ENCODE peak calls at places on chromosomes 3 and 15, in four cellular contexts. Z, V, Q and H are unnamed samples.

GRCh38 chr15:50180091-50180490 is 1.9 kb upstream of the SLC27A2 start:
- DNase-seq in Z (no peak), V (no peak), Q (no peak), H (no peak)

GRCh38 chr15:73989001-73989798 is 2.9 kb downstream of the STOML1 start:
- DNase-seq in Z (no peak), V (no peak), Q (no peak), H (no peak)

GRCh38 chr3:118146658-118147375 is 887.8 kb downstream of the IGSF11 start:
- DNase-seq in Z (no peak), V (no peak), Q (no peak), H (no peak)

GRCh38 chr3:104385421-104385820 is 981.3 kb upstream of the ALCAM start:
- DNase-seq in Z (no peak), V (no peak), Q (no peak), H (no peak)

GRCh38 chr3:159988617-159989251 is at the start of gene IL12A:
- DNase-seq in Z (peak; percentile 77), V (peak; percentile 92), Q (peak; percentile 57), H (peak; percentile 87)

GRCh38 chr3:50655009-50655830 is 19.5 kb upstream of the DOCK3 start:
- DNase-seq in Z (no peak), V (no peak), Q (no peak), H (no peak)

GRCh38 chr3:194381460-194381875 is 11.9 kb upstream of the LRRC15 start:
- DNase-seq in Z (no peak), V (peak; percentile 87), Q (no peak), H (no peak)

GRCh38 chr15:101049282-101049681 is 130.1 kb downstream of the LRRK1 start:
- DNase-seq in Z (no peak), V (peak; percentile 17), Q (no peak), H (no peak)

GRCh38 chr15:89500397-89501270 is 4.3 kb upstream of the RHCG start:
- DNase-seq in Z (no peak), V (no peak), Q (no peak), H (no peak)

GRCh38 chr3:16658933-16659793 is 53.9 kb upstream of the DAZL start:
- DNase-seq in Z (no peak), V (no peak), Q (no peak), H (no peak)

GRCh38 chr15:66703540-66703941 is 1.5 kb downstream of the SMAD6 start:
- DNase-seq in Z (no peak), V (peak; percentile 75), Q (no peak), H (peak; percentile 20)

GRCh38 chr3:168248383-168249047 is 152.8 kb upstream of the GOLIM4 start:
- DNase-seq in Z (no peak), V (peak; percentile 72), Q (no peak), H (peak; percentile 51)

GRCh38 chr15:92960996-92961681 is 61.0 kb downstream of the CHD2 start:
- DNase-seq in Z (no peak), V (no peak), Q (no peak), H (no peak)

GRCh38 chr15:52331490-52332240 is 36.1 kb upstream of the MYO5C start:
- DNase-seq in Z (peak; percentile 14), V (peak; percentile 48), Q (no peak), H (no peak)

GRCh38 chr15:81783076-81783475 is 262.7 kb downstream of the MEX3B start:
- DNase-seq in Z (no peak), V (no peak), Q (no peak), H (no peak)

GRCh38 chr15:59157398-59157797 is 49.2 kb upstream of the LDHAL6B start:
- DNase-seq in Z (no peak), V (no peak), Q (no peak), H (no peak)

GRCh38 chr3:97949110-97949485 is 23.1 kb downstream of the RIOX2 start:
- DNase-seq in Z (no peak), V (no peak), Q (no peak), H (no peak)

GRCh38 chr3:106139834-106140233 is 271.0 kb upstream of the CBLB start:
- DNase-seq in Z (no peak), V (no peak), Q (no peak), H (no peak)

GRCh38 chr3:43231276-43232000 is 54.9 kb upstream of the SNRK start:
- DNase-seq in Z (no peak), V (no peak), Q (no peak), H (no peak)

DNA sequence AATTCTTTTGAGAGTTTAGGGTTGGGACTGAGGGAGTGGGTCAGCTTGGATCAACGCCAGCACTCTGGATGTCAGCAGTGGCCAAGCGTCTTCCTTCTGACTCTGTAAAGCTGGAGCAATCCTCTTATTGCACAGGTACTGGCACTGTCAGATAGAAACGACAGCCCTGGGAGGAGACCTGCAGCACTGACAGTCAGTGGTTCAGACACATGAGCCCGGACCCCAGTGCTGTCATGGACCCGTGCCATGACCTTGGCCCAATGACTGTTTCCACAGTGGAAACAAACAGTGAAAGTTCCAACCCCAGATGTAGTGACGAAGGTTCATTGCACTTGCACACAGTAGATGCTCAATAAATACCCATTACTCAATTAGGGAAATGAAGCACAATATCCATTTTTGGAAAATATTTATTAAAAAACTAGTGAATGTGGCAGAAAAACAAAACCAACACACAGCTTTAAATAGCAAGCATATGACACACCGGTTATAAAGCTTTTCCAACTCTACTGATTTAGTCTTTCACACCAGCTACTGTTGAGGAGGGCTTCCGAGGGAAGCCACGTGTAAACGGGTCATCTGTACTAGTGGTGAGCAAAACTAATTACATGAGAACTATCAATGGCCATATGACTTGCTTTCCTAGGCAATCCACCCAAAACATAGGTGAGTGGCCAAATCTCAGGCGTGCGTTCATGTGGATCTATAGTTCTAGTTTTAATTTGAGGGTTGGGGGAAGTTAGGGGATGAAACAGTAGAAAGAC is 22.1 kb downstream of the SIAH2 start:
- DNase-seq in Z (no peak), V (no peak), Q (no peak), H (no peak)
- TF ChIP-seq TEAD4 in Z (no peak), V (no peak), Q (no peak), H (no peak)

DNA sequence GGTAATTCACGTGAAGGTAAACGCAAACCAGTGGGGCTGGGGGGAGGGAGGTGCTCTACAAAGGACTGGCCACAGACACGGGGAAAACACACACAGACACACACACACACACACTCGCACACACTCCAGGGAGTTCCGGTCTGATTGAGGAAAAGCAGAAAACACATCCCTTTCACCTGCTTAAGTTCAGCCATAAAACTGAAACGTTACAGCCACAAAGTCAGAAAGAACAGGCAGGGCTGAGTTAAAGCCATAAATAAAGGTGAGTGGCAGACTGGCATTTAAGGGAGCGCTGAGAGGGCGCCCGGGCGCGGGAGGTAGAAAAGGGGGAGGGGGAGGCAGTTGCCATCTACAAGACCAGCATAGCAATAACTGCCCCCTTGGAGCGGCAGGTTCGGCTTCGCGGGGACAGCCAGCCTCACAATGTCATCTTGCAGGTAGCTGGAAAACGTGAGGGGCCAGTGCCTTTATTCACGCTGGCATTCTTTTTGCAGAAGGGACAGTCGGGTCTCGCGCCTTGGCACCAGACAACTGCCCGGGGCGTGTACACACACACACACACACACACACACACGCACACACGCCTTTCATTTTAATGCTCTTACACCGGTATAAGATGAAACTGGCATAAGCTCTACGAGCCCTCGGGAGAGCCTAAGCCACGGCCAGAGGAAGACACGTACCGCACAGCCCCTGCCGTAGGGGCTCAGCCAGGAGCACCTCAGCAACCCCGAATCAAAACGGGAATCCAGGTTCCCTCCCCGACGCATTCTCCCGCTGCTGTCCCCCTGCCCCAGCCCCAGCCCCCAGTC is 869 bp downstream of the TNIK start:
- DNase-seq in Z (peak; percentile 32), V (peak; percentile 63), Q (no peak), H (peak; percentile 45)
- TF ChIP-seq TEAD4 in Z (no peak), V (no peak), Q (no peak), H (no peak)

GRCh38 chr15:77410701-77411613 is 8.9 kb downstream of the PEAK1 start:
- DNase-seq in Z (no peak), V (no peak), Q (no peak), H (no peak)
- TF ChIP-seq TEAD4 in Z (no peak), V (no peak), Q (no peak), H (no peak)

GRCh38 chr3:183274609-183275008 is 21.6 kb downstream of the B3GNT5 start:
- DNase-seq in Z (no peak), V (no peak), Q (no peak), H (no peak)

GRCh38 chr3:183277260-183277659 is 24.2 kb downstream of the B3GNT5 start:
- DNase-seq in Z (no peak), V (no peak), Q (no peak), H (no peak)

GRCh38 chr3:183278479-183279088 is 25.5 kb downstream of the B3GNT5 start:
- DNase-seq in Z (no peak), V (no peak), Q (no peak), H (no peak)

GRCh38 chr3:183272792-183273191 is 19.7 kb downstream of the B3GNT5 start:
- DNase-seq in Z (no peak), V (no peak), Q (no peak), H (no peak)

DNA sequence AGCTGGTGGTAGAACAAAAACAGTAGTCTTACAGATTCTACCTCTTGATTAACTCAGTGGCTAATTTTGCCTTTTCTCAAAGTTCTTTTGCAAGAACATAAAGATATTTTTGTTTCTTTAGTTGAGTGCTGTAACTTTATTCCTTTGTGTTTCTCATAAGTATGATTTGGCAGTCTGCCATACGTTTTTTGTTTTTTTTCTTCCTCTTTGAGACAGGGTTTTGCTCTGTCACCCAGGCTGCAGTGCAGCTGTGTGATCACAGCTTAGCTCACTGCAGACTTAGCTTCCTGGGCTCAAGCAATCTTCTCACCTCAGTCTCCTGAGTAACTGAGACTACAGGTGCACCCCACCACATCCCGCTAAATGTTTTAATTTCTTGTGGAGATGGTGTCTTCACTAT is 22.4 kb downstream of the B3GNT5 start:
- DNase-seq in Z (no peak), V (no peak), Q (no peak), H (no peak)
- TF ChIP-seq TEAD4 in Z (no peak), V (no peak), Q (no peak), H (no peak)